ENCODE peak calls at places on chromosomes 6 and 20, in seven cellular contexts. Y, X, O, U, D, N and Z are unnamed samples.

GRCh38 chr6:70131528-70131927 is 171.4 kb downstream of the COL9A1 start:
- DNase-seq in D (no peak), X (no peak), U (no peak), N (no peak), Y (no peak), O (no peak), Z (no peak)

GRCh38 chr20:62069741-62070216 is 4.1 kb upstream of the TAF4 start:
- DNase-seq in O (peak), N (peak), Y (no peak), X (no peak), D (no peak), U (no peak), Z (no peak)

GRCh38 chr6:144895890-144896289 is 610.8 kb downstream of the UTRN start:
- DNase-seq in Y (no peak), N (no peak), X (no peak), O (no peak), D (no peak), U (peak), Z (no peak)

GRCh38 chr6:155317186-155317585 is 2.9 kb upstream of the TFB1M start:
- DNase-seq in Y (no peak), X (no peak), O (no peak), D (no peak), N (no peak), U (no peak), Z (no peak)

GRCh38 chr6:30818426-30818841 is 65.9 kb upstream of the DDR1 start:
- DNase-seq in U (no peak), Y (no peak), N (no peak), D (no peak), X (no peak), O (no peak), Z (no peak)

GRCh38 chr6:83862776-83863471 is 3.4 kb downstream of the CYB5R4 start:
- DNase-seq in O (no peak), X (no peak), Y (no peak), D (no peak), U (no peak), N (no peak), Z (no peak)

GRCh38 chr6:21845018-21845417 is 251.5 kb downstream of the SOX4 start:
- DNase-seq in D (no peak), O (no peak), U (no peak), N (no peak), X (no peak), Y (no peak), Z (no peak)

GRCh38 chr6:122394016-122394415 is 5.4 kb upstream of the HSF2 start:
- DNase-seq in N (no peak), O (no peak), D (no peak), Y (no peak), U (no peak), X (no peak), Z (no peak)

GRCh38 chr20:1225263-1225728 is 548 bp upstream of the RAD21L1 start:
- DNase-seq in N (no peak), X (no peak), Y (no peak), O (no peak), U (peak), D (no peak), Z (peak)

GRCh38 chr20:63052571-63053429 is 46.0 kb upstream of the BHLHE23 start:
- DNase-seq in Y (peak), N (no peak), U (no peak), O (peak), D (no peak), X (no peak), Z (peak)

GRCh38 chr6:43402819-43403218 is 24.5 kb upstream of the ABCC10 start:
- DNase-seq in Y (no peak), X (peak), O (no peak), U (no peak), N (no peak), D (no peak), Z (no peak)

GRCh38 chr6:155510879-155511278 is 55.2 kb upstream of the NOX3 start:
- DNase-seq in U (no peak), O (no peak), D (no peak), N (no peak), X (no peak), Y (no peak), Z (no peak)

GRCh38 chr6:155253337-155253736 is 10.5 kb upstream of the CLDN20 start:
- DNase-seq in N (no peak), X (no peak), O (no peak), U (peak), Y (no peak), D (no peak), Z (no peak)

GRCh38 chr6:62614442-62614841 is 328.4 kb upstream of the KHDRBS2 start:
- DNase-seq in X (no peak), O (no peak), U (peak), N (no peak), D (no peak), Y (no peak), Z (no peak)

GRCh38 chr6:63816401-63816975 is 180.9 kb downstream of the PHF3 start:
- DNase-seq in X (no peak), U (no peak), Y (no peak), O (no peak), N (no peak), D (no peak), Z (no peak)

GRCh38 chr6:101163611-101164010 is 229.9 kb upstream of the GRIK2 start:
- DNase-seq in D (no peak), X (no peak), U (peak), Y (no peak), N (no peak), O (no peak), Z (no peak)

GRCh38 chr20:19231359-19232035 is 19.1 kb downstream of the SLC24A3 start:
- DNase-seq in U (no peak), X (no peak), N (no peak), D (no peak), O (no peak), Y (no peak), Z (no peak)
- TF ChIP-seq POLR2AphosphoS5 in U (no peak), X (no peak), N (no peak), D (no peak), O (no peak), Y (no peak), Z (no peak)

GRCh38 chr6:55511124-55511820 is 67.7 kb downstream of the HMGCLL1 start:
- DNase-seq in X (no peak), Y (no peak), N (no peak), D (no peak), O (no peak), U (no peak), Z (no peak)
- TF ChIP-seq POLR2AphosphoS5 in X (no peak), Y (no peak), N (no peak), D (no peak), O (no peak), U (no peak), Z (no peak)

DNA sequence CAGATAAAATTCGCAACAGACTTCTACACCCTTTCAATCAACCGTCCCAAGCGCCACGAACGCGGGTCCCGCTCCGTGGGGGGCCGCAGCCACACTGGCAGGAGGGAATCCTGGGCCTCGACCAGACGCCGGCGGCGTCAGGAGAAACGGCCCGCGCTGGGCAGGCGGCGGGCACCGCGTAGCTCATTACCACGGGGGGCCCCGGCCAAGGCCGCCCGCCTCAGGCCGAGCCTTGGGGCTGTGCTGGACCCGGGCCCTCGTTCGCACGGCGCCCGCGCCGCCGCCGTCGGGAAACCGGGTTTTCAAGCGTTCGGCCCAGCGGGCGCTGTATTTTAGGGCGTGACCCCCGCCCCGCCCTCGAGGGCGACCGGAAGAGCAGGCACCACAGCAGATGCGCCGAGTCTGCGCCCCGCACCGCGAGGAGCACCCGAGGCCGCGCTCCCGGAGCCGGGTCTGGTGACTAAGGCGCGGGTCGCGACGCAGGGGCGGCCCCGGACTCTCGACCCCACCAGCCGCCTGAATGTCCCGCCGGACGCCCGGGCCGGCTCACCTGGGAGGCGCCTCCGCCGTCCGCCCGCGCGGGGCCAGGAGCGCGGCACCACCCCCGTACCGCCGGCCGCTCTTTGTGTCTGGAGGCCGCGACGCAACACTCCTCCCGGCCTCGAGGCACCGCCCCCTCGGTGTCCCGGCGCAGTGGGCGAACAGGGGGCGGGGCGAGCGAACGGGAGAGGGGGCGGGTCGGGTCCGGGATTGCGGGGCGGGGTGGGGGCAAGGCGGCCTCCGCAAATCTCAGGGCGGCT is at the start of gene NINL:
- DNase-seq in X (no peak), D (peak), O (peak), N (peak), Y (peak), U (peak), Z (no peak)
- TF ChIP-seq POLR2AphosphoS5 in X (peak), D (peak), O (peak), N (peak), Y (no peak), U (peak), Z (peak)

GRCh38 chr6:28353981-28354676 is 4.4 kb downstream of the ZKSCAN3 start:
- DNase-seq in N (peak), Y (no peak), U (no peak), X (peak), D (peak), O (no peak), Z (no peak)
- TF ChIP-seq POLR2AphosphoS5 in N (no peak), Y (no peak), U (no peak), X (peak), D (peak), O (no peak), Z (no peak)

DNA sequence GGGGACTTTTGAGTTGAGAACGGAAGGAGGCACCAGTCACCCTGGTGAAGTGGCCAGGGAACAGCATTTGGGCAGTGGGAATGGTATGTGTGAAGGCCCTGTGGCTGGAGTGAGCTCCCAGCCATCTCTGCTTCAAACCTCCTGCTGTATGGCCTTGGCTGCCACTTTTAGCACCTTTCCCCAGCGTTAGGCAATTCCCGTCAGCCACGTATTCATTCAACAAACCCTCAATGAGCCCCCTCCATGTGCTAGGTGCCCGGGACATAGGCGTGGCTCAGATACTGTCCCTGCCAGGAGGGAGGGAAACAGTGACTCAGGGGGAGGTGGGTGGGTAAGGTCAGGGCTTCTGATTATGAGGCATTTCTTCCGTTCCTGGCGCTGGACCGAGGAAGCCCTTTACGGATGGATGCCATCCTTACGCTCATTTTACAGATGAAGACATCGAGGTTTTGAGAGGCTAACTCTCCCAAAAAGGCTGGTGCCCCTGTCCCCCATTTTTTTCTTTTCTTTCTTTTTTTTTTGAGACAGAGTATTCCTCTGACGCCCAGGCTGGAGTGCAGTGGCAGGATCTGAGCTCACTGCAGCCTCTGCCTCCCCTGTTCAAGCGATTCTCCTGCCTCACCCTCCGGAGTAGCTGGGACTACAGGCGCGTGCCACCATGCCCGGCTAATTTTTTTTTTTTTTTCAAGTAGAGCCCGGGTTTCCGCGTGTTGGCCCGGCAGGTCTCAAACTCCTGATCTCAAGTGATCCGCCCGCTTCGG is 37.5 kb downstream of the SRC start:
- DNase-seq in X (peak), U (no peak), Y (peak), O (peak), D (peak), N (no peak), Z (no peak)
- TF ChIP-seq POLR2AphosphoS5 in X (peak), U (no peak), Y (no peak), O (no peak), D (peak), N (no peak), Z (no peak)

DNA sequence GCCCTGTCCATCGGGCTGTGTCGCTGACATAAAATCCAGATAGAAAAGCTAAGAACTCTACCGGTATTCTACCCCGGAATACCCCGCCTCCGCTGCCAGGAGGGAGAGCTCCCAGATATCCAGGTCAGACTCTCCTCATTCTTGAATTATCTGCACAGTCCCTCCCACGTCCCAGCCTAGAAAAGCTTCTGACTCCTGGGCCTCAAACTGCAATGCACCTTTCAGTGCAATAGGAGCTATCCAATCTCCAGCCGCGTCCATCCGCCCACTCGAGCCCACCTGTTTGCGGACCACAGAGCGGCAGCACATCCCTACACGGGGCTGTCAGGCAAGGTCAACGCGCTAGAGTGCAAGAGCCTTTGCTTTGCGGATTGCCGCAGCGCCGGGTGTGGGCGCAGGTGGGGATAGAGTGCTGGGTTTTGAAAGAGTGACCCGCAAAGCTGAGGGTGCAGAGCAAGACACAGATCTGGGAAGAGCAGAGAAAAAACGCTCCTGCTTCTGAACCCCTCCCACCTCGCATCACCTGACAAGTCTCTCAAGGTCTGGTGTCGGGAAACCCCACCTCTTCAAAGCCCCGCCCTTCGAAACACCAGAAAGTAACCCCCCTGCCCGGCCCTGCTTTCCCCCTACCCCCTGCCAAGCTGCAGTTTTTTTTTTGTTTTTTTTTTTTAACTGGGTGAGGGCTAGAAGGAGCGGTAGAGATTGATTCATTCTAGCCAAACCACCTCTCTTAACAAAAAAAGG is 1.3 kb downstream of the TAPBP start:
- DNase-seq in N (peak), X (peak), U (peak), Y (peak), D (peak), O (peak), Z (peak)
- TF ChIP-seq POLR2AphosphoS5 in N (peak), X (no peak), U (peak), Y (no peak), D (no peak), O (peak), Z (no peak)

DNA sequence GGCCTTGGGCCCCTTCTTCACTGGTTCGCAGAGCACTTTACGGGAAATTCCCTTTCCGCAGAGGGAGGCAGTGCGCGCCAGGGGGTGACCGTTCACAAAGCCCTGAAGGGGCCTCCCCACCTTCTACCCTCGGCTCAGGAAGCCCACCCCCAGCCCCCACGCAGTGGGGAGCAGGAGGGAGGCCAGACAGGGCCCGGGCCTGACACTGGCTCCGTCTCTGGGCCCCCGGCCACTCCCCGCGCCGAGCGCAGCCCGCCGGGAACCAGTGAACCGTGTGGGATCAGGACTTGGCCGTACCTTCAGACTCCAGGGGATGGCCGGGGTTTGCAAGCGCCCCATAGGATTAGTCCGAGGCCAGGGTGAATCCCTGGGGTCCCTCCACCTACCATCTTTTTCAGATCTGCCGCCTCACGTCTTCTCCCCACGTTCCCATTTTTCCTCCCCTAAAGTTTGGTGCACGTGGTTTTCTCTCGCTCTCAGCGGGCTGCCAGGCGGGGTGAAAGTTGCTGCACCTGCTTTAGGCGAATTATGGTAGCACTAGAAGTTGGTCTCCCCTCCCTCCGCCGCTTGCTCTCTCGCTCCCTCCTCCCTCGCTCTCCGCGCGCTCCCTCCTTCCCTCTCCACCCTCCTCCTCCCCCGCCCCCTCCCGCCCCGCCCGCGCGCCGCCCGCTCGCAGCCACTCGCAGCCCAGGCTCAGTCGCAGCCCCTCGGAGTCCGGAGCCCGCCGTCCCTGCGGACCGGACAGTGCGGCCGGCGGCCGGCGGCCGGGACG is at the start of gene FOXP4:
- DNase-seq in U (peak), X (peak), D (peak), O (peak), Y (peak), N (peak), Z (peak)
- TF ChIP-seq POLR2AphosphoS5 in U (no peak), X (peak), D (peak), O (peak), Y (no peak), N (no peak), Z (no peak)

DNA sequence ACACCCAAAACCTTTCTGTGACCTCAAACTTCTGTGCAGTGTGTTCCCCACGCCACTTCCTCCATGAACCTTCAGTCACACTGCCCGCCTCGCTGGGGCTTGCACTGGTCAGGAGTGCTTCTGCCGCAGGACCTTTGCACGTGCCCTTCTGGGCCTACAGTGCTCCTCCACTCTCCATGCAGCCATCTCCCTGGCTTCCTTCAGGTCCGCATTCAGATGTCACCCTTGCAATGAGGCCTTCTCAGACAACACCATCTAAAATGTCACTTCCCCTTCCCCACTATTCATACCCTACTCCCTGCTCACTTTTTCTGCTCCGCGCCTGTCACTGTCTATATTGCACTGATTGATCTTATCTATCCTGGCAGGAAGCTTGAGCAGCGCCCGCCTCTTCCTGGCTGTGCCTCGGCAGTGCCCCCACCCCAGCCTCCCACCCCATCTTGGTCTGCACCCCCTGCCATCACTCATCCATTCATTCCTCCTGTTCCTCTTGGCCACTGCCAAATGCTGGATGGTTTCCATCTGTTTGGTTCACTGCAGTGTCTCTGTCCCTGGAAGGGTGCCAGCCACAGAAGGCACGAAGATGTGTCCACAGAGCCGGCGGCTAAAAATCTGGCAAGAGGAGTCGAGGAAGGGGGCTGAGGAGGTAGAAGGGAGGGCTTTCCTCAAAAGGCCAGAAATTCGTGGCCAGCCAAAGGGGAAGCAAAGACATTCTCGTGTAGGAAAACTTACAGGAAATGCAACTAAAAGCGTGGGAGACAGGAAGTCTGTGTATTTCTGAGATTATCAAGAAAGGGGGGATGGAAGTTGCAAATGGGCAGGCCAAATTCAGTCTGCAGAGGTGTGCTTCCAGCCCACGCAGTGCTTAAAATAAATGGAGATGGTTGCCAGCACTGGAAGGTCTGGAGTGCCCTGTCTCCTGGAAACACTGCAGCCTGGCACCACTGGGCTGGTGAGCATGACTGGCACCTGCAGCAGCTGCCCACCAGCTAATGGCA is 27.5 kb downstream of the SYNJ2 start:
- DNase-seq in D (no peak), U (no peak), X (no peak), O (peak), N (peak), Y (peak), Z (peak)
- TF ChIP-seq POLR2AphosphoS5 in D (no peak), U (no peak), X (no peak), O (no peak), N (peak), Y (no peak), Z (peak)

GRCh38 chr20:49395183-49395582 is 87.3 kb downstream of the KCNB1 start:
- DNase-seq in O (no peak), N (peak), U (no peak), X (no peak), Y (peak), D (no peak), Z (no peak)
- TF ChIP-seq POLR2AphosphoS5 in O (no peak), N (peak), U (no peak), X (no peak), Y (no peak), D (peak), Z (peak)